ENCODE peak calls at places on chromosomes 16 and 17, in ten cellular contexts. Q is left kidney, N is tibial artery, H is mesenchymal stem cell, W is cardiac muscle cell, U is T-helper 2 cell, M is nephron progenitor cell, C is left lobe of liver, I is cardiac fibroblast, A is GM12865. J is an unnamed sample.

GRCh38 chr16:89624775-89625761 is 11.6 kb downstream of the DPEP1 start:
- DNase-seq in Q (no peak), N (no peak), H (no peak), W (no peak), U (no peak), M (no peak), C (no peak), I (no peak), A (no peak), J (no peak)

GRCh38 chr16:27226476-27226875 is 23.1 kb downstream of the KDM8 start:
- DNase-seq in Q (no peak), N (no peak), H (no peak), W (no peak), U (no peak), M (no peak), C (no peak), I (no peak), A (no peak), J (no peak)

GRCh38 chr17:65987988-65988387 is 203.9 kb downstream of the CEP112 start:
- DNase-seq in Q (peak; percentile 43), N (no peak), H (peak; percentile 52), W (peak; percentile 11), U (no peak), M (no peak), C (no peak), I (peak; percentile 70), A (peak; percentile 62), J (no peak)

GRCh38 chr17:75701288-75701687 is 20.0 kb upstream of the ITGB4 start:
- DNase-seq in Q (no peak), N (no peak), H (no peak), W (no peak), U (no peak), M (no peak), C (no peak), I (no peak), A (no peak), J (no peak)

GRCh38 chr17:46002311-46002972 is 3.4 kb downstream of the STH start:
- DNase-seq in Q (peak; percentile 82), N (peak; percentile 69), H (peak; percentile 63), W (peak; percentile 77), U (peak; percentile 54), M (peak; percentile 79), C (peak; percentile 73), I (peak; percentile 68), A (peak; percentile 78), J (peak; percentile 8)

GRCh38 chr16:68343137-68343536 is 32.3 kb downstream of the PRMT7 start:
- DNase-seq in Q (no peak), N (no peak), H (no peak), W (no peak), U (no peak), M (no peak), C (no peak), I (no peak), A (no peak), J (no peak)

GRCh38 chr16:26550111-26550610 is 516.6 kb upstream of the C16orf82 start:
- DNase-seq in Q (no peak), N (no peak), H (no peak), W (no peak), U (no peak), M (no peak), C (no peak), I (no peak), A (no peak), J (no peak)

GRCh38 chr17:55769625-55770000 is 18.8 kb downstream of the PCTP start:
- DNase-seq in Q (peak; percentile 49), N (peak; percentile 44), H (peak; percentile 89), W (no peak), U (no peak), M (no peak), C (no peak), I (peak; percentile 92), A (no peak), J (no peak)

GRCh38 chr17:78407387-78407990 is 29.0 kb downstream of the PGS1 start:
- DNase-seq in Q (peak; percentile 92), N (no peak), H (peak; percentile 76), W (peak; percentile 42), U (no peak), M (no peak), C (no peak), I (no peak), A (no peak), J (no peak)

GRCh38 chr17:46841561-46842379 is 9.6 kb upstream of the WNT9B start:
- DNase-seq in Q (peak; percentile 58), N (no peak), H (no peak), W (peak; percentile 65), U (no peak), M (peak; percentile 80), C (no peak), I (no peak), A (no peak), J (no peak)

GRCh38 chr16:88697831-88698693 is 8.1 kb downstream of the RNF166 start:
- DNase-seq in Q (no peak), N (no peak), H (no peak), W (peak; percentile 13), U (no peak), M (no peak), C (no peak), I (no peak), A (no peak), J (no peak)

GRCh38 chr16:57797526-57798266 is 4.6 kb downstream of the KIFC3 start:
- DNase-seq in Q (peak; percentile 83), N (no peak), H (no peak), W (peak; percentile 51), U (no peak), M (peak; percentile 64), C (peak; percentile 94), I (no peak), A (no peak), J (no peak)

GRCh38 chr16:4517812-4518211 is 20.8 kb downstream of the CDIP1 start:
- DNase-seq in Q (peak; percentile 90), N (no peak), H (peak; percentile 61), W (peak; percentile 67), U (no peak), M (peak; percentile 66), C (no peak), I (peak; percentile 28), A (peak; percentile 32), J (no peak)

GRCh38 chr17:4365628-4366311 is 705 bp downstream of the UBE2G1 start:
- DNase-seq in Q (peak; percentile 78), N (no peak), H (peak; percentile 36), W (peak; percentile 68), U (peak; percentile 18), M (peak; percentile 64), C (peak; percentile 68), I (no peak), A (peak; percentile 51), J (no peak)

GRCh38 chr17:48596000-48596734 is 2.6 kb upstream of the HOXB5 start:
- DNase-seq in Q (peak; percentile 80), N (no peak), H (no peak), W (no peak), U (no peak), M (peak; percentile 57), C (no peak), I (no peak), A (no peak), J (no peak)

GRCh38 chr17:14886200-14886739 is 378.9 kb downstream of the PMP22 start:
- DNase-seq in Q (no peak), N (no peak), H (no peak), W (peak; percentile 1), U (no peak), M (no peak), C (no peak), I (peak; percentile 35), A (no peak), J (no peak)

GRCh38 chr16:72429566-72430160 is 257.7 kb upstream of the PMFBP1 start:
- DNase-seq in Q (no peak), N (no peak), H (no peak), W (no peak), U (no peak), M (no peak), C (no peak), I (no peak), A (no peak), J (no peak)

GRCh38 chr17:78131172-78132085 is 858 bp downstream of the TMC8 start:
- DNase-seq in Q (no peak), N (no peak), H (no peak), W (no peak), U (no peak), M (no peak), C (no peak), I (no peak), A (peak; percentile 59), J (no peak)

GRCh38 chr16:424033-424622 is 1.3 kb upstream of the RAB11FIP3 start:
- DNase-seq in Q (no peak), N (peak; percentile 91), H (peak; percentile 89), W (no peak), U (no peak), M (no peak), C (peak; percentile 64), I (peak; percentile 97), A (no peak), J (peak; percentile 69)

GRCh38 chr16:89599451-89599858 is 14.0 kb upstream of the DPEP1 start:
- DNase-seq in Q (peak; percentile 78), N (no peak), H (no peak), W (peak; percentile 69), U (no peak), M (peak; percentile 61), C (no peak), I (no peak), A (peak; percentile 58), J (no peak)

GRCh38 chr17:60173304-60173807 is 23.6 kb downstream of the CA4 start:
- DNase-seq in Q (no peak), N (no peak), H (peak; percentile 55), W (no peak), U (no peak), M (no peak), C (peak; percentile 11), I (peak; percentile 53), A (no peak), J (no peak)

GRCh38 chr17:45325810-45326209 is 9.0 kb upstream of the MAP3K14 start:
- DNase-seq in Q (peak; percentile 35), N (no peak), H (no peak), W (no peak), U (no peak), M (no peak), C (no peak), I (no peak), A (no peak), J (no peak)

GRCh38 chr16:67389911-67390815 is 3.1 kb downstream of the TPPP3 start:
- DNase-seq in Q (no peak), N (peak; percentile 63), H (no peak), W (no peak), U (no peak), M (no peak), C (no peak), I (no peak), A (no peak), J (no peak)

GRCh38 chr17:1256699-1257098 is 13.5 kb upstream of the BHLHA9 start:
- DNase-seq in Q (no peak), N (no peak), H (no peak), W (no peak), U (no peak), M (no peak), C (no peak), I (no peak), A (no peak), J (no peak)

GRCh38 chr17:62688398-62689140 is 61.1 kb downstream of the MRC2 start:
- DNase-seq in Q (no peak), N (no peak), H (no peak), W (no peak), U (no peak), M (no peak), C (no peak), I (no peak), A (no peak), J (peak; percentile 62)

GRCh38 chr17:63696381-63696961 is 3.5 kb downstream of the LIMD2 start:
- DNase-seq in Q (peak; percentile 67), N (no peak), H (peak; percentile 47), W (peak; percentile 53), U (no peak), M (peak; percentile 35), C (no peak), I (peak; percentile 51), A (peak; percentile 86), J (no peak)

GRCh38 chr16:3266873-3267537 is 10.6 kb upstream of the MEFV start:
- DNase-seq in Q (peak; percentile 49), N (no peak), H (peak; percentile 57), W (peak; percentile 59), U (no peak), M (no peak), C (no peak), I (peak; percentile 62), A (no peak), J (no peak)

GRCh38 chr17:50787106-50787505 is 19.8 kb upstream of the ANKRD40CL start:
- DNase-seq in Q (no peak), N (no peak), H (no peak), W (no peak), U (no peak), M (no peak), C (no peak), I (no peak), A (no peak), J (peak; percentile 91)

J was measured in NCI-H446 treated with DMSO at 0.1 percent for 48 hours.